ENCODE peak calls at places on chromosomes 4 and X, in seven cellular contexts. P, U, M, D, L, O and F are unnamed samples.

GRCh38 chr4:19135886-19136633 is 1114.5 kb upstream of the LCORL start:
- DNase-seq in L (no peak), P (no peak), D (no peak), M (no peak), O (no peak), U (no peak), F (no peak)

GRCh38 chr4:106803107-106803506 is 233.0 kb downstream of the DKK2 start:
- DNase-seq in O (no peak), D (peak), L (peak), U (no peak), P (no peak), M (peak), F (no peak)

GRCh38 chr4:37434469-37434868 is 189.9 kb downstream of the NWD2 start:
- DNase-seq in L (peak), U (no peak), P (no peak), O (no peak), D (no peak), M (no peak), F (peak)

GRCh38 chr4:159289682-159290081 is 186.8 kb downstream of the RAPGEF2 start:
- DNase-seq in L (no peak), P (no peak), M (no peak), U (no peak), D (no peak), O (no peak), F (no peak)

GRCh38 chr4:146155152-146155724 is 20.3 kb upstream of the LSM6 start:
- DNase-seq in M (no peak), L (no peak), P (no peak), O (no peak), U (no peak), D (no peak), F (no peak)

GRCh38 chr4:122577808-122578781 is 42.8 kb downstream of the IL21 start:
- DNase-seq in M (no peak), O (peak), P (peak), D (no peak), L (peak), U (peak), F (peak)

GRCh38 chr4:90415116-90415515 is 287.9 kb downstream of the CCSER1 start:
- DNase-seq in D (no peak), U (no peak), M (no peak), L (no peak), O (no peak), P (no peak), F (no peak)

GRCh38 chr4:141388483-141388882 is 167.8 kb downstream of the ZNF330 start:
- DNase-seq in M (no peak), O (no peak), D (peak), L (peak), U (no peak), P (no peak), F (peak)

GRCh38 chrX:37926700-37927099 is 79.3 kb upstream of the DYNLT3 start:
- DNase-seq in U (peak), M (no peak), P (no peak), O (peak), L (peak), D (peak), F (peak)

GRCh38 chr4:25060586-25061340 is 30.0 kb upstream of the LGI2 start:
- DNase-seq in M (no peak), O (no peak), U (no peak), P (no peak), D (no peak), L (no peak), F (no peak)

GRCh38 chrX:76148753-76149152 is 24.1 kb upstream of the PBDC1 start:
- DNase-seq in P (peak), O (peak), L (peak), D (peak), U (peak), M (peak), F (peak)

GRCh38 chr4:52952540-52952939 is 90.4 kb downstream of the RASL11B start:
- DNase-seq in L (no peak), O (no peak), M (no peak), D (no peak), U (no peak), P (no peak), F (no peak)

GRCh38 chrX:122572461-122572860 is 611.6 kb upstream of the GRIA3 start:
- DNase-seq in U (no peak), M (no peak), P (no peak), O (no peak), D (peak), L (peak), F (peak)

GRCh38 chr4:4418676-4419370 is 31.9 kb downstream of the NSG1 start:
- DNase-seq in L (no peak), O (no peak), P (no peak), U (no peak), D (no peak), M (no peak), F (no peak)

GRCh38 chr4:22848332-22848731 is 155.6 kb downstream of the GBA3 start:
- DNase-seq in D (no peak), P (no peak), U (no peak), L (no peak), M (no peak), O (no peak), F (no peak)